ENCODE peak calls at places on chromosomes 3 and 15, in eight cellular contexts. U is sigmoid colon; E is CD8-positive, alpha-beta T cell; S is astrocyte of the spinal cord; J is pancreas; Y is CD4-positive, CD25-positive, alpha-beta regulatory T cell; V is fibroblast of the aortic adventitia; B is AG04450. D is an unnamed sample.

GRCh38 chr15:82850731-82851130 is 41.3 kb downstream of the WHAMM start:
- DNase-seq in V (no peak), S (no peak), E (no peak), U (no peak), B (no peak), J (peak), Y (no peak), D (no peak)

GRCh38 chr3:18556503-18556902 is 131.4 kb upstream of the SATB1 start:
- DNase-seq in B (no peak), V (no peak), J (no peak), Y (peak), S (peak), E (peak), U (no peak), D (no peak)

GRCh38 chr3:194574639-194575483 is 58.4 kb downstream of the TMEM44 start:
- DNase-seq in V (peak), J (no peak), E (no peak), Y (no peak), U (no peak), B (no peak), S (no peak), D (no peak)

GRCh38 chr15:99440551-99441426 is 125.0 kb upstream of the MEF2A start:
- DNase-seq in B (no peak), E (no peak), J (no peak), Y (no peak), V (no peak), S (no peak), U (peak), D (peak)

GRCh38 chr15:96344706-96345559 is 14.4 kb downstream of the NR2F2 start:
- DNase-seq in U (peak), E (no peak), J (no peak), S (peak), V (no peak), B (no peak), Y (no peak), D (peak)

GRCh38 chr3:169552533-169552932 is 111.0 kb downstream of the MECOM start:
- DNase-seq in U (no peak), B (no peak), S (peak), Y (no peak), E (no peak), J (no peak), V (peak), D (no peak)

GRCh38 chr3:167740961-167741587 is 5.6 kb downstream of the SERPINI1 start:
- DNase-seq in B (no peak), V (peak), J (peak), E (peak), Y (peak), U (no peak), S (peak), D (peak)

GRCh38 chr15:75727031-75727531 is 14.4 kb upstream of the CSPG4 start:
- DNase-seq in E (no peak), V (no peak), B (no peak), S (no peak), J (no peak), Y (no peak), U (peak), D (peak)

GRCh38 chr15:45457215-45457614 is 65.3 kb downstream of the SLC30A4 start:
- DNase-seq in E (no peak), Y (no peak), J (no peak), V (no peak), B (no peak), U (no peak), S (no peak), D (peak)

GRCh38 chr3:79018671-79019136 is 749.1 kb downstream of the ROBO1 start:
- DNase-seq in Y (no peak), J (peak), V (peak), B (no peak), U (peak), E (peak), S (peak), D (peak)

GRCh38 chr3:141000027-141000663 is 51.0 kb upstream of the SPSB4 start:
- DNase-seq in J (peak), S (peak), E (peak), V (peak), B (peak), U (peak), Y (peak), D (peak)

GRCh38 chr3:194091141-194091540 is 44.8 kb upstream of the HES1 start:
- DNase-seq in E (no peak), Y (no peak), U (no peak), B (no peak), J (no peak), S (peak), V (no peak), D (no peak)

GRCh38 chr3:134708671-134709070 is 57.8 kb upstream of the KY start:
- DNase-seq in B (no peak), Y (no peak), V (peak), S (peak), E (no peak), U (no peak), J (no peak), D (no peak)

GRCh38 chr3:44674211-44674610 is 25.7 kb downstream of the ZNF35 start:
- DNase-seq in B (no peak), E (no peak), V (no peak), S (no peak), U (no peak), J (no peak), Y (no peak), D (no peak)

GRCh38 chr3:165491487-165491886 is 295.3 kb upstream of the SLITRK3 start:
- DNase-seq in Y (no peak), S (no peak), B (peak), U (no peak), V (peak), J (no peak), E (no peak), D (no peak)

GRCh38 chr3:172659246-172660002 is 51.4 kb downstream of the NCEH1 start:
- DNase-seq in E (no peak), B (no peak), J (no peak), S (no peak), V (no peak), U (no peak), Y (no peak), D (no peak)

GRCh38 chr3:114506622-114507300 is 212.9 kb downstream of the TIGIT start:
- DNase-seq in Y (no peak), V (peak), E (no peak), U (no peak), J (no peak), B (no peak), S (peak), D (no peak)

GRCh38 chr3:134378384-134378783 is 4.1 kb upstream of the AMOTL2 start:
- DNase-seq in Y (no peak), V (peak), S (no peak), J (peak), B (no peak), U (peak), E (peak), D (peak)

GRCh38 chr3:172536993-172537419 is 13.8 kb upstream of the TNFSF10 start:
- DNase-seq in Y (no peak), U (no peak), B (no peak), S (no peak), J (no peak), V (no peak), E (no peak), D (no peak)

GRCh38 chr3:172467170-172467824 is 19.0 kb upstream of the GHSR start:
- DNase-seq in E (no peak), V (no peak), Y (no peak), S (peak), J (no peak), U (no peak), B (no peak), D (no peak)

GRCh38 chr3:139448104-139448503 is 28.2 kb downstream of the RBP2 start:
- DNase-seq in J (no peak), V (no peak), S (no peak), U (no peak), B (no peak), E (no peak), Y (no peak), D (no peak)

GRCh38 chr3:71809321-71809720 is 24.4 kb upstream of the PROK2 start:
- DNase-seq in B (no peak), U (no peak), J (no peak), Y (no peak), V (no peak), S (no peak), E (no peak), D (no peak)

GRCh38 chr3:134685881-134686802 is 35.3 kb upstream of the KY start:
- DNase-seq in E (no peak), S (peak), J (no peak), Y (no peak), U (no peak), B (peak), V (peak), D (no peak)

GRCh38 chr3:71949403-71949802 is 164.5 kb upstream of the PROK2 start:
- DNase-seq in Y (no peak), U (no peak), E (no peak), S (no peak), B (no peak), J (no peak), V (no peak), D (no peak)

GRCh38 chr3:126337980-126338651 is 19.1 kb downstream of the KLF15 start:
- DNase-seq in J (no peak), U (peak), E (peak), S (no peak), B (no peak), Y (no peak), V (no peak), D (no peak)

DNA sequence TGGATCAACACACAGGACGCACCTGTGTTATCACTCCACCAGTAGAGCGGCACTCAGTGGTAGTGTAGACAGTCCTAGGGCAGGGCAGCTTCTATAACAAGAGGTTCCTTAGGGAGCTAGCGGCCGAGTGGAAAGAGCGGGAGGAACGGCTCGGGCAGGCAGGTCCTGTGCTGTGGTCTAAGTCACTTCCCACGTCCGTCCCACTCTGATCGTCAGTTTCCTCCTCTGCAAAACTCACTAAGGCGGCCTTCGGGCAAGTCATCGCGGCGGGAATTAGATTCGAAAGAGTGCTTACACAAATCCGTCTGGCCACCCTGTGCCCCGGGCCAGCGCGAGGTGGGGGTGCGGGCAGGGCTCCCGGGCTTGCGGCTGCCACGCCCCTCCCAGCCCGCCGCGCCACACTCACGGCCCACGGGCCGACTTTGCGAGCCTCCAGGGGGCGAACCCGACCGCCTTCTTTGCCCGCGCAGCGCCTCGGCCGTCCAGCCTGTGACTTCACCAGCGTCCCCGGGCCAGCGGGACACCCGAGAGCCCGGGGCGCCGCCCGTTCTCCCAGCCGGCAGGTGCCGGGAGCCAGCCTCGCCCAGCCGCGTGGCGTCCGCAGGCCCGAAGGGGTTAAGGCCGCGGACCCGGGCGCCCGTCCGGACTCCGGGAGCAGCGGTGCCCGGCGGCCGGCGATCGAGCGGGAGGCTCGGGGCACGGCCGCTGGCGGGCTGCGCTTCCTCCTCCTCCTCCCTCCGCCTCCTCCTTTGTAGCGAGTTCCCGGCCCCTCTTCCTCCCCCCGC is 426 bp upstream of the CORO2B start:
- DNase-seq in E (peak), Y (peak), V (peak), U (peak), J (peak), S (peak), B (no peak), D (peak)
- H3K4me3 ChIP-seq in E (peak), Y (no peak), V (peak), U (peak), J (peak), S (peak), B (peak), D (peak)

DNA sequence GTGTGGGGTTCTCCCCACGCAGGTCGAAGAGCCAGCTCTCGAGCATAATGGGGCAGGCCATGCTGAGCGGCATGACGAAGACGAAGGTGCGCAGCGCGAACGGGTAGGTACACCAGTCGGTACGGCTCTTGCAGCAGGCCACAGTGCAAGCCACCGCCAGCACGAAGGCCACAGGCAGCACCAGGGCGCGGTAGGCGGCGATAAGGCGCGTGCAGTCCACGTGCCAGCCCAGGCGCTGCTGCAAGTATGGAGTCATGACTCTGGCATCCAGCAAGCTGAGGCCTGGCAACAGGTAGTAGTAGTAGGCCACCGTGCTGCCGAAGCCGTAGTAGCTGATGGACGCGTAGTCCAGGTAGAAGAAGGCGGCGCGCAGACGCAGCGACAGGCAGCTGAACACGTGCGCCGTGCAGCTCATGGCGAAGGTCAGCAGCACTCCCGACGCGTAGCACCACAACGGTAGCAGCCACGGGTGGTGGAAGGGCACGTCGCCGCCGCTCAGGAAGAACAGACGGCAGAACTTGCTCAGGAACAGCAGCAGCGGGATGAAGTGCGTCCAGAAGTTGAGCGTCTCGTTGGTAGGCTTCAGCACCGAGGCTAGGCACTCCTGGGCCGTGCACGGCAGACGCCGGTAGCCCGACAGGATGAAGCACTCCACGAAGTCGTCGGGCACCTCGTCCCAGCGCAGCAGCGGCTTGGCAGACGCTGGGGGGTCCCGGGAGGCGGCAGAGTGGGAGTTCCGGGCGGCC is 781 bp downstream of the PAQR9 start:
- DNase-seq in J (no peak), S (no peak), Y (no peak), U (no peak), V (no peak), B (no peak), E (no peak), D (no peak)
- H3K4me3 ChIP-seq in J (peak), S (no peak), Y (no peak), U (no peak), V (peak), B (peak), E (no peak), D (peak)

GRCh38 chr15:88622605-88622975 is 1.4 kb downstream of the AEN start:
- DNase-seq in E (no peak), V (no peak), S (no peak), U (peak), B (no peak), J (no peak), Y (no peak), D (no peak)

GRCh38 chr15:88623061-88623460 is 1.9 kb downstream of the AEN start:
- DNase-seq in J (no peak), S (peak), Y (no peak), U (peak), V (peak), E (no peak), B (peak), D (peak)

GRCh38 chr15:88624156-88624970 is 3.2 kb downstream of the AEN start:
- DNase-seq in E (peak), B (no peak), V (peak), Y (peak), J (no peak), U (peak), S (peak), D (peak)

GRCh38 chr15:88624971-88625290 is 3.8 kb downstream of the AEN start:
- DNase-seq in E (no peak), V (peak), S (no peak), B (no peak), J (no peak), U (peak), Y (no peak), D (no peak)

GRCh38 chr15:88623632-88624031 is 2.5 kb downstream of the AEN start:
- DNase-seq in B (no peak), U (peak), J (no peak), E (no peak), V (no peak), Y (no peak), S (no peak), D (peak)
- H3K4me3 ChIP-seq in B (peak), U (no peak), J (no peak), E (no peak), V (peak), Y (peak), S (no peak), D (no peak)

DNA sequence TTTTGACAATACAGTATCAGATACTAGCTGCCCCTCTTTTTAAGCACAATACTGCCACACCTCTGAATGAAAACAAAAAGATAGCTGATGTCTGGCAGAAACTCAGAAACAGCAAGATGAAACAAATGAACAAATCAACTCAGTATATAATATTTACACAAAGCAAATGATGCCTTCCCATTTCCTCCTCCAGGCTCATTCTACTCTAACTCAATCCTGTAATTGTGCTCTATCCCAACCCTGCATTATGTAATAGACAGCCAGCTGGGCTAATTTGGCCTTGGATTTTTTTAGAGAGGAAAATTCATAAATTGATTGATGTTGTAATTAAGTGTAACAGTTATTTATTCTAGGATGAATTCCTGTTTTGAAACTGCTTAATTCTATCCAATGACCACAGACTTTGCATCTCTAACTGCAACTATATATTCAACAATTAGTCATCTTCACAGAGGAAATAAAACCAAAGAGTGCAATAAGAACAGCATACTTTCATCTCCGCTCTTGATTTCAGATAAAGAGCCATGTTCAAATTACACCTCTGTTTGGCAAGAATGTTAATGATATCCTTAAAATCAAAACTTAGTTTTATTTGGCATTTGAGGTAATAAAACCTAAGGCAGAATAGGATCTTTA is 6.1 kb downstream of the ATG3 start:
- DNase-seq in U (no peak), Y (no peak), S (no peak), E (no peak), V (no peak), J (no peak), B (no peak), D (no peak)
- H3K4me3 ChIP-seq in U (no peak), Y (peak), S (no peak), E (no peak), V (no peak), J (no peak), B (no peak), D (no peak)

GRCh38 chr3:151330374-151330773 is 1.0 kb upstream of the P2RY13 start:
- DNase-seq in S (no peak), B (no peak), E (no peak), V (no peak), U (no peak), Y (no peak), J (no peak), D (no peak)

GRCh38 chr3:151330899-151331298 is 1.6 kb upstream of the P2RY13 start:
- DNase-seq in S (no peak), B (no peak), J (no peak), V (peak), U (no peak), Y (no peak), E (no peak), D (no peak)

GRCh38 chr3:151327571-151328198 is 1.7 kb downstream of the P2RY13 start:
- DNase-seq in B (no peak), E (no peak), U (no peak), S (peak), V (peak), Y (no peak), J (no peak), D (no peak)

GRCh38 chr3:151329368-151329767 is at the start of gene P2RY13:
- DNase-seq in Y (no peak), S (no peak), V (no peak), J (no peak), B (no peak), E (no peak), U (no peak), D (no peak)

DNA sequence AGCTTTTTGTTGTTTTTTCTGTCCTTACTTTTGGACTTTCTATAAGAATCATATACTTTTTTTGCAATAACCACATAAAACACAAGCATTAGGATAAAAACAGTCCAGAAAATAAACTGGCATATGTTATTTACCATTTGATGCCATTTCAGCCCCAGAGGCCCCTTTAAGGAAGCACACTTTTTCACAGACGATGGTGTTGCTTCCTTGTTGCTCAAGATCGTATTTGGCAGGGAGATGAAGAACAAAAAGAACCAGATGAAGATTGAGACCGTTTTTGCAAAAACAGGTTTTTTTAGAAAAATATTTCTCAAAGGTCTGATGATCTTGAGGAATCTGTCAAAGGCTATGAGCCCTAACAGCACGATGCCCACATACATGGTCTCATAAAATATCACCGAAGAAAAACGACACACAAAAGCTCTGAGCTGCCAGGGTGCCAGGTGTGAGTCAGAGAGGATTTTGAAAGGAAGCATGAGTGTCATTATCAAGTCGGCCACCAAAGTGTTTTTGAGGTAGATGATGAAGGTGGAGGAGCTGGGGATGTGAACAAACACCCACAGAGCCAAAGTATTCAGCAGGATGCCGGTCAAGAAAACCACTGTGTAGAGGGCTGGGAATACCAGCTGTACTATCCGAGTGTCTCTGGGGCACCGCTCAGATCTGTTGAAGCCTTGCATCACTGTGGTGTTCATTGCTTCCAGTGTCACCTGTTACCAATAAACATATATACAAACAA is 882 bp downstream of the P2RY13 start:
- DNase-seq in J (no peak), V (peak), E (peak), S (no peak), B (no peak), U (no peak), Y (no peak), D (no peak)
- H3K4me3 ChIP-seq in J (no peak), V (no peak), E (no peak), S (no peak), B (no peak), U (no peak), Y (no peak), D (no peak)

DNA sequence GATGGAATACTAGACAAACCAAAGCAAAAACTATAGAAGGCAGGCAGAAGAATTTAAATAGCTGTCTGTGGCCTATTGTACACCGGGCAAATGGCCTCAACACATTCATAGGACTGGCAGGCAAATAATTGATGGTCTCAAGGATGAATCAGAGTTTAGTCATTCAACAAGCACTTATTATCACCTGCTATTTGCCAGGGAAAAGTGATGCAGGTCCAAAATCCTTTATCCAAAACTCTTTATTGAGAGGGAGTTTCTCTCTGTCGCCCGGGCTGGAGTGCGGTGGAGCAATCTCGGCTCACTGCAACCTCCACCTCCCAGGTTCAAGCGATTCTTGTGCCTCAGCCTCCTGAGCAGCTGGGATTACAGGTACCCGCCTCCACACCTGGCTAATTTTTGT is 2.3 kb downstream of the EIF2AK4 start:
- DNase-seq in V (peak), Y (no peak), E (no peak), U (no peak), J (no peak), B (no peak), S (peak), D (no peak)
- H3K4me3 ChIP-seq in V (no peak), Y (no peak), E (no peak), U (no peak), J (no peak), B (no peak), S (no peak), D (no peak)

D was measured in H7.